ENCODE peak calls at places on chromosome 2, in ten cellular contexts. Z is right lobe of liver; N is spleen; B is fibroblast of the aortic adventitia; Q is K562; T is WERI-Rb-1; P is suprapubic skin; A is fibroblast of mammary gland; K is fibroblast of pulmonary artery; G is CD4-positive, alpha-beta T cell. O is an unnamed sample.

GRCh38 chr2:147026664-147027278 is 818.1 kb upstream of the ACVR2A start:
- DNase-seq in P (no peak), A (peak; percentile 98), Z (no peak), B (peak; percentile 92), T (no peak), Q (no peak), K (peak; percentile 73), G (no peak), N (no peak), O (no peak)

GRCh38 chr2:177433402-177433801 is 40.8 kb downstream of the AGPS start:
- DNase-seq in A (peak; percentile 36), Q (peak; percentile 22), P (no peak), G (no peak), B (no peak), N (no peak), Z (no peak), T (no peak), K (peak; percentile 22), O (no peak)

GRCh38 chr2:207711750-207712487 is 479 bp downstream of the CCNYL1 start:
- DNase-seq in P (peak; percentile 81), B (peak; percentile 39), G (peak; percentile 42), K (peak; percentile 51), N (peak; percentile 95), Q (peak; percentile 29), Z (peak; percentile 62), T (peak; percentile 34), A (peak; percentile 28), O (peak; percentile 49)

GRCh38 chr2:235034270-235035135 is 82.7 kb downstream of the SH3BP4 start:
- DNase-seq in A (no peak), N (no peak), B (no peak), P (no peak), G (no peak), Q (no peak), K (no peak), T (no peak), Z (no peak), O (no peak)

GRCh38 chr2:182816856-182817255 is 49.6 kb downstream of the FRZB start:
- DNase-seq in B (no peak), Z (no peak), N (no peak), Q (no peak), T (no peak), P (no peak), K (no peak), G (no peak), A (no peak), O (no peak)

GRCh38 chr2:112577756-112578155 is 6.7 kb upstream of the CHCHD5 start:
- DNase-seq in T (no peak), Q (no peak), A (peak; percentile 46), P (no peak), K (peak; percentile 42), B (peak; percentile 50), N (no peak), Z (no peak), G (no peak), O (no peak)

GRCh38 chr2:237617305-237617982 is 9.9 kb upstream of the LRRFIP1 start:
- DNase-seq in N (no peak), Z (no peak), T (peak; percentile 53), G (no peak), P (no peak), A (no peak), B (no peak), Q (no peak), K (no peak), O (no peak)

GRCh38 chr2:844725-845124 is 105.9 kb upstream of the SNTG2 start:
- DNase-seq in K (no peak), P (no peak), N (no peak), B (no peak), G (no peak), Q (no peak), T (no peak), A (no peak), Z (no peak), O (no peak)

GRCh38 chr2:12816379-12817306 is 99.9 kb downstream of the TRIB2 start:
- DNase-seq in P (no peak), Z (no peak), Q (no peak), A (peak; percentile 88), T (no peak), G (no peak), K (peak; percentile 49), N (no peak), B (peak; percentile 61), O (no peak)

GRCh38 chr2:121907905-121908304 is 152.5 kb downstream of the TSN start:
- DNase-seq in Q (no peak), A (no peak), N (no peak), Z (no peak), T (no peak), P (no peak), K (no peak), G (no peak), B (no peak), O (no peak)

GRCh38 chr2:85231952-85232351 is 95.8 kb downstream of the TGOLN2 start:
- DNase-seq in G (no peak), N (no peak), Z (no peak), A (no peak), T (no peak), P (no peak), B (no peak), K (no peak), Q (no peak), O (no peak)

GRCh38 chr2:189570565-189570964 is 10.0 kb downstream of the SLC40A1 start:
- DNase-seq in K (peak; percentile 39), Q (no peak), N (no peak), P (no peak), A (peak; percentile 69), G (no peak), Z (no peak), T (no peak), B (peak; percentile 59), O (no peak)

GRCh38 chr2:206241767-206242166 is 32.7 kb upstream of the ZDBF2 start:
- DNase-seq in Z (no peak), P (no peak), K (no peak), Q (no peak), T (no peak), N (no peak), G (no peak), B (peak; percentile 39), A (peak; percentile 83), O (no peak)

GRCh38 chr2:39834426-39834825 is 55.4 kb upstream of the THUMPD2 start:
- DNase-seq in A (no peak), P (no peak), B (no peak), N (no peak), Z (no peak), K (no peak), G (no peak), T (no peak), Q (no peak), O (no peak)

GRCh38 chr2:63053889-63054725 is 3.5 kb downstream of the OTX1 start:
- DNase-seq in B (no peak), G (no peak), Q (no peak), A (no peak), T (peak; percentile 10), Z (no peak), P (no peak), K (no peak), N (no peak), O (no peak)

GRCh38 chr2:21772624-21773023 is 648.9 kb downstream of the TDRD15 start:
- DNase-seq in B (no peak), T (no peak), Z (no peak), G (no peak), K (peak; percentile 18), N (no peak), P (no peak), Q (no peak), A (peak; percentile 27), O (no peak)

DNA sequence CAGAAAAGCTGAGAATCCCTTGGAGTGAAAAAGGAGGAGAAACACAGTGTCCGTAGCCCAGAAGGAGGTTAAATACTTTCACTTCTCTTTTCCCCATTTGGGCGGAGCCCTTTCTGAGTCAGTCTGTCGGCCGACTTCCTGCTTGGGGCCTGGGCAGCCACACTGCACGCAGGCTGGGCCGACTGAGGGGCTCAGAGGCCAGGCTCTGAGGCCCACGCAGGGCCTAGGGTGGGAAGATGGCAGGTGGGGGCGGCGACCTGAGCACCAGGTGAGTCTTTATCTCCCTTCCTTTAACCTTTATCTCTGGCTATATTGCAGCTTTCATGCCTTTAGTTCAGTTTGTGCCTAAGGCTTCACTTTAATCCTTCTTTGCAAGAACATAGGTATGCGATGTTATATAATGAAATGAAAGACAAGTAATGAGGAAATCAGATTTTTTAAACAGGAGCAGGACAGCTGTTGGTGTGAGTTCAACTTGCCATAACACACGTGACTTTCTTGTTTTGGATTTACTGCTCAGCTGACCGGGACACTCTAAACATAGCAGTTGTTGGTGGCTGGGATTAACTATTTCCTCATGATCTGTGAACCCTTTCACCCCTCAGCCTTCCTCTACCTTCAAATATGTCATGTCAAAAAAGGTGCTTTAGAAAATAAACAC is at the start of gene SP100:
- DNase-seq in Q (peak; percentile 38), G (peak; percentile 66), B (peak; percentile 88), N (peak; percentile 95), Z (peak; percentile 80), K (peak; percentile 82), P (no peak), A (peak; percentile 82), T (no peak), O (peak; percentile 88)
- TF ChIP-seq CTCF in Q (no peak), G (no peak), B (no peak), N (no peak), Z (no peak), K (no peak), P (no peak), A (no peak), T (no peak), O (no peak)

DNA sequence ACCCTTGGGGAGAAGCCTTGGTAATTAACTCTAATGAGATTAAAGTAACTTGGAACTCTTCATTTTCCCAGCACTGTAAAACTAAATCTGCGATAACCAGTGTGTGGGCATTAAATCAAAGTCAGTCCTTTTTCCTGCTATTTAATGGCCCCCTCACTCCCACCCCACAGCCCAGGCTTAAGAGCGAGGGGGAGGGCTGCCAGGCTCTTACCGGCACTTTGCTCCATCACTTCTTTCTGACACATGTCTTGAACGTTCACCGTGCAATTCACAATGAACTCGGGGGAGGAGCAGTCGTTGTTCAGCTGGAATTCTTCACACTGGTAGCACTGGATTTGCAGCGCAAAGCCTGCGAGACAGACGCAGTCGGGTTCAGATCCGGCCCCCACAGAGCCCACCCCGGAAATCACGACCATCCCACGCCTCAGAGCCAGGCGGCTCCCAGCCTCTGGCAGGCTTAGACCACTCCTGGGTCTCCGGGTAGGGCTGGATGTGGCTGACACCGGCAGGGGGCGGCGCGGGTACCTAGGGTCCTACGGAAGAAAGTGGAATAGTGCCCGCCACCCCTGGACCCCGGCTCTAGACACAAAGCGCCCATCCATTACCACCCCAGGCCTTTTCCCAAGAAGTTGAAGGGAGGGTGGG is 1.7 kb downstream of the LYPD1 start:
- DNase-seq in K (no peak), P (no peak), T (peak; percentile 65), A (no peak), Q (no peak), G (no peak), B (peak; percentile 31), N (no peak), Z (no peak), O (no peak)
- TF ChIP-seq CTCF in K (peak; percentile 25), P (no peak), T (peak; percentile 55), A (no peak), Q (peak; percentile 2), G (no peak), B (peak; percentile 51), N (no peak), Z (no peak), O (no peak)

GRCh38 chr2:215728504-215729065 is 284.8 kb downstream of the MREG start:
- DNase-seq in K (peak; percentile 98), T (no peak), P (no peak), A (peak; percentile 100), G (no peak), Z (no peak), N (no peak), Q (no peak), B (peak; percentile 99), O (peak; percentile 79)
- TF ChIP-seq CTCF in K (peak; percentile 8), T (no peak), P (no peak), A (peak; percentile 15), G (no peak), Z (no peak), N (no peak), Q (no peak), B (peak; percentile 26), O (peak; percentile 33)

GRCh38 chr2:10980071-10980470 is 68.3 kb downstream of the KCNF1 start:
- DNase-seq in Z (no peak), B (no peak), G (no peak), A (no peak), N (no peak), P (no peak), T (no peak), K (no peak), Q (no peak), O (no peak)
- TF ChIP-seq CTCF in Z (no peak), B (no peak), G (no peak), A (no peak), N (no peak), P (no peak), T (no peak), K (no peak), Q (no peak), O (no peak)